ENCODE peak calls at places on chromosomes 16 and 17, in six cellular contexts. O is GM12878, T is HepG2, M is HCT116, Z is K562, R is H1. V is an unnamed sample. For H3K4me1, the result is how much of the 10 kb centered on the place peaks cover.

GRCh38 chr17:29384901-29385300 is 5.3 kb upstream of the TAOK1 start:
- DNase-seq in T (no peak), R (no peak), Z (no peak), M (no peak), O (no peak), V (no peak)

GRCh38 chr16:11698271-11698689 is 30.0 kb downstream of the SNN start:
- DNase-seq in Z (no peak), R (no peak), O (no peak), T (no peak), M (no peak), V (no peak)

GRCh38 chr16:82302007-82302733 is 132.1 kb upstream of the MPHOSPH6 start:
- DNase-seq in M (no peak), O (no peak), T (no peak), R (no peak), Z (no peak), V (no peak)

GRCh38 chr17:81200695-81201580 is 21.8 kb downstream of the CEP131 start:
- DNase-seq in Z (peak), M (peak), T (peak), O (no peak), R (no peak), V (peak)

GRCh38 chr17:38605230-38605851 is 411 bp downstream of the SRCIN1 start:
- DNase-seq in Z (no peak), R (no peak), O (no peak), M (no peak), T (no peak), V (no peak)

GRCh38 chr16:17224859-17225258 is 245.9 kb downstream of the XYLT1 start:
- DNase-seq in O (no peak), R (no peak), M (no peak), Z (no peak), T (no peak), V (no peak)

GRCh38 chr17:5419959-5420653 is at the start of gene RPAIN:
- DNase-seq in M (peak), O (no peak), Z (peak), R (peak), T (peak), V (peak)

GRCh38 chr17:35801583-35802224 is 6.3 kb upstream of the MMP28 start:
- DNase-seq in O (no peak), Z (peak), M (no peak), R (no peak), T (no peak), V (no peak)

GRCh38 chr17:31313982-31314787 is at the start of gene EVI2B:
- DNase-seq in M (no peak), T (no peak), O (peak), R (no peak), Z (no peak), V (no peak)

GRCh38 chr17:52027081-52027480 is 131.4 kb downstream of the CA10 start:
- DNase-seq in Z (no peak), T (no peak), M (no peak), R (no peak), O (no peak), V (no peak)

GRCh38 chr16:20897897-20898296 is 2.3 kb downstream of the DCUN1D3 start:
- DNase-seq in T (no peak), O (no peak), M (no peak), R (no peak), Z (no peak), V (no peak)

GRCh38 chr16:74252329-74252728 is 44.3 kb upstream of the PSMD7 start:
- DNase-seq in O (no peak), Z (no peak), R (no peak), T (no peak), M (no peak), V (no peak)

GRCh38 chr16:82651921-82652601 is 25.3 kb downstream of the CDH13 start:
- DNase-seq in M (no peak), T (no peak), R (no peak), O (peak), Z (no peak), V (no peak)

GRCh38 chr16:59067207-59067606 is 333.1 kb upstream of the GOT2 start:
- DNase-seq in Z (no peak), T (no peak), O (no peak), M (no peak), R (no peak), V (no peak)

GRCh38 chr17:2855063-2855600 is 58.9 kb downstream of the RAP1GAP2 start:
- DNase-seq in Z (no peak), R (no peak), M (no peak), O (no peak), T (no peak), V (no peak)

GRCh38 chr17:2852729-2853110 is 56.5 kb downstream of the RAP1GAP2 start:
- DNase-seq in M (no peak), Z (no peak), T (no peak), O (no peak), R (no peak), V (no peak)

GRCh38 chr17:2854662-2855061 is 58.4 kb downstream of the RAP1GAP2 start:
- DNase-seq in T (no peak), O (no peak), Z (no peak), M (no peak), R (no peak), V (no peak)

GRCh38 chr17:2853111-2853721 is 57.0 kb downstream of the RAP1GAP2 start:
- DNase-seq in Z (no peak), M (no peak), O (no peak), T (no peak), R (no peak), V (no peak)

DNA sequence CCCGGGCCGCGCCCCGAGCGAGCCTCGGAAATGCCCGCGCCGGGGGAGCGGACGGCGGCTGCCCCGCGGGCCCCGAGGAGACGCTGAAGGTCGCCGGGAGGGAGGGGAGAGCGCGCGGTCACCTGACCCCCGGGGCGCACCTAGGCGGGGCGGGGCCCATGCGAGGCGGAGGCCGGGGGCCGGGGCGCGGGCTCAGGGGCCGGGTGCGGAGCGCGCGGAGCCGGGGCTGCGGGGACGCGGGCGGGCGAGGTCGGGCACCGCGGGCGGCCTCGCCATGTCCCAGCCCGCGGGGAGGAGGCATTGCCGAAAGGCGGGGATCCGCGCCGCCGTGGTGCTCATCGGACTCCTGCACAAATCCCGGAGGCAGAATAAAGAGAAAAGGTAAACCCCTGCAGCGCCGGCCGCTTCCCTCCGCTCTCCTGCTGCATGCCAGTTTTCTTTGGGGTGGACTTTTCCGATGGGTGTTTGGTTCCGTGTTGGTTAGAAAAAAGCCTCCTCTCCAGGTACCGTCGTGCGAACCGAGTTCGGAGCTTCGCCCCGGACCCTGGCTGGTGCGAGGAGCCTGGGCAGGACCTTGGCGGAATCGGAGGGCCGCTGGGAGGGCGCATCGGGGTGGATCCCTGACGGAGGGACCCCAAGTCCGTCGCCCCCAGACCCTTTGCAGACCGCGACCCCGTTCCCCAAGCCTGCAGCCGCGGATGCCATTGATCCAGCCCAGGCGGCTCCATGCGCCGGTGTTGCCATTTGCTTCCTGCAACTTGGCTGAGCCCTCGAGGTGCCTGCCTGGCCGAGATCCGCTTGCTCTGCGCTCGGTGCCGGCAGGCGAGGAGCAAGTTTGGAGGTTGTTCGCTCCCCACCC is 57.7 kb downstream of the RAP1GAP2 start:
- DNase-seq in O (no peak), R (no peak), T (no peak), Z (peak), M (no peak), V (no peak)
- H3K4me3 ChIP-seq in O (no peak), R (peak), T (peak), Z (no peak), M (peak), V (peak)

GRCh38 chr17:16446338-16446983 is 31.1 kb downstream of the TRPV2 start:
- DNase-seq in R (no peak), M (no peak), O (no peak), T (no peak), Z (no peak), V (no peak)
- TF ChIP-seq ZNF274 in R (no peak), M (no peak), O (no peak), T (no peak), Z (no peak), V (no peak)

DNA sequence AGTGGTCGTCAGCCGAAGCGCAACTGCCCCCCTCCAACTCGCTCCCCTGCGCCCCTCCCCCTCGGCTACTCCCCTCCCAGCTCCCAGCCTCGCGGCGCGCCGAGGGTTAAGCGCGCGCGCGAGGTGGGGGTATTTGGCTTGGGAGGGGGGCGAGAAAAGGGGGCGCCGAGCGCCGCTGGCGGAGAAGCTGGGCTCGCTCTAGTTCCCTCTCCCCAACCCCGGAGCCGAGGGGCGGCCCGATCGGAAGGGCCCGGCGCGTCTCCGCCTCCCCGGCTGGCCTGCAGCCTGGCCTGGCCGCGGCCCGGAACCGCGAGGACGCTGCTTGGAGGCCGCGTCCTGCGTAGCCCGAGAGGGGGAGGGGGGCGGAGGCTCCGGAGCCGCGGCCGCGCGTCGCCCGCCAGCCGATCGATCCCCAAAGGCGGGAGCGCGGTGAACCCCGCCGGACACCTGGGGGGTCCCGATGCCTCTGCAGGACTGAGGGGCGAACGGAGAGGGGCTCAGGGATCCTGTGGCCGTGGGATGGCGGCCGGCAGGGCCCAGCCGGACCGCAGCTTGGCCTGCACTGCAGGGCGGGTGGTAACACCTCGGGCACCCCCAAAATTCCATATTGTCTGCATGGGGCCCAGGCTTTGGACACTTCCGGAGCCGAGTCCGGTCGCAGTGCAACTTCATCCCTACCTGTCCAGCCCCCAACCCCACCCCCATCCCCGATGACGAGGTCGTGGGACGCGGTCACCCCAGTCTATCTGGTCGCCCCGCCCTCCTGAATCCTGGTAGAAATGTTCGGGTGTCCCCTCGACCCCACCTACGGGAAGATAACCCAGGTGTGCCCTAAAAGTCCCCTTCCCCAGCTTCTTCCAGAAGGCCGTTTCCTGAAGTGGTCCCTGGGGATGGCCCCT is 4.9 kb upstream of the CBX4 start:
- DNase-seq in O (no peak), Z (no peak), T (no peak), M (no peak), R (no peak), V (no peak)
- H3K4me1 ChIP-seq in O (under half), Z (under half), T (half or more), M (under half), R (under half), V (under half)

DNA sequence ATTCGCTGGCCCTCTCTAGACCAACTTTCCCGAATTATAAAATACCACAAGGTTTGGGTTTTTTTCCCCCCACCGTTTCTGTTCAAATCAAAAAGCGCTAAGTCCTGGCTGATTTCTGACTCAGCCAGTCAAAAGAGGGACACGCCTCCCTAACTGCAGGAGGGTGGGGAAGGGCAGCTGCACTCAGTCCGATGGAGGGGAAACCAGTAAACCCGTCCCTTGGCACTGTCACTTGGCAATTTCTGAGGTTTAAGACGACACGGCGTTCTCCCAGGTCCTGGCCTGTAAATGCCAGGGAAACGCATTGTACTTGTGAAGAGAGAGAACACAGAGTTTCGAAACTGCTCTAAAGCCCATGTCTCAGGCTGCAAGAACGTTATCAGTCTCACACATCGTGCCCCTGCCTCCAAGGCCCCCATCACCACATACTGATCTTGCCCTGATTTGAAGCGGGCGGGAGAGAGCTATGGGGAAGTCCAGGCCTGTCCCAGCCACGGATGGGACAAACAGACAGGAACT is 57.9 kb downstream of the ZFHX3 start:
- DNase-seq in T (no peak), M (peak), R (no peak), O (no peak), Z (no peak), V (no peak)
- H3K4me3 ChIP-seq in T (no peak), M (peak), R (no peak), O (no peak), Z (no peak), V (no peak)

GRCh38 chr16:57775661-57776469 is 26.4 kb downstream of the KIFC3 start:
- DNase-seq in Z (no peak), O (no peak), T (peak), R (peak), M (no peak), V (peak)
- TF ChIP-seq ZNF274 in Z (no peak), O (no peak), T (no peak), R (no peak), M (no peak), V (no peak)

GRCh38 chr16:1561836-1562235 is 28.4 kb downstream of the TMEM204 start:
- DNase-seq in O (no peak), M (no peak), Z (no peak), T (no peak), R (no peak), V (no peak)

GRCh38 chr16:1559446-1559975 is 26.0 kb downstream of the TMEM204 start:
- DNase-seq in R (no peak), M (no peak), Z (no peak), T (no peak), O (no peak), V (no peak)

GRCh38 chr16:1560153-1560552 is 26.7 kb downstream of the TMEM204 start:
- DNase-seq in R (no peak), O (no peak), Z (no peak), T (no peak), M (no peak), V (no peak)

GRCh38 chr16:1560866-1561265 is 27.4 kb downstream of the TMEM204 start:
- DNase-seq in O (no peak), Z (no peak), M (no peak), T (no peak), R (no peak), V (no peak)

DNA sequence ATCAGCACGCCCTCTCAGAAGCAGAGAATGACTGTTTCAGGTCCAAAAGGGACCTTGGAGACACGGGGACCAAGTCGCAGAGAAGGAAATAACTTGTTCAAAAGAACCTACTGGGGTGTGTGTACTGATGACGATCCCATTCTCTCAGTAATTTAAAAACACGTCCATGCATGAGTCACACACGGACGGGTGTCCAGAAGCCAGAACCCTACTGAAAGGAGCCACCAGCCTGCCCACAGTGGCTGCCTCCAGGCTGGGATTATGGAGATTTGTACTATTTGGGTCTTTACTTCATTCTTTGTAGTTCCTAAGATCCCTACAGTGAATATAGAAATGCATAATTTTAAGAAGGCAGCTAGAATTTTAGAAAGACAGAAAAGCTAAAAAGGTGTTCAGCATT is 27.8 kb downstream of the TMEM204 start:
- DNase-seq in T (no peak), O (no peak), M (no peak), R (no peak), Z (no peak), V (no peak)
- H3K4me1 ChIP-seq in T (under half), O (under half), M (under half), R (under half), Z (under half), V (under half)

V was measured in NT2/D1.